ENCODE peak calls at places on chromosomes 7 and 10, in seven cellular contexts. R is H1, M is GM12878, W is HepG2, G is HCT116, L is SK-N-SH, B is T47D. O is an unnamed sample.
A peak's percentile ranks its signal among the peaks of the same experiment; 100 is the strongest.

GRCh38 chr10:132186488-132187413 is at the start of gene DPYSL4:
- DNase-seq in R (no peak), M (no peak), W (no peak), G (no peak), L (peak; percentile 99), B (peak; percentile 15), O (peak; percentile 90)

GRCh38 chr7:98728555-98728954 is 111.5 kb downstream of the NPTX2 start:
- DNase-seq in R (no peak), M (no peak), W (no peak), G (no peak), L (no peak), B (no peak), O (no peak)

GRCh38 chr7:94654764-94655561 is 970 bp downstream of the SGCE start:
- DNase-seq in R (no peak), M (no peak), W (no peak), G (no peak), L (peak; percentile 70), B (peak; percentile 17), O (no peak)

GRCh38 chr10:103231047-103231551 is 14.6 kb upstream of the RPEL1 start:
- DNase-seq in R (peak; percentile 85), M (no peak), W (peak; percentile 95), G (peak; percentile 49), L (no peak), B (peak; percentile 79), O (no peak)

GRCh38 chr7:108157606-108158330 is 27.6 kb upstream of the LAMB4 start:
- DNase-seq in R (no peak), M (no peak), W (no peak), G (no peak), L (no peak), B (no peak), O (no peak)

GRCh38 chr10:115092555-115093285 is 445 bp upstream of the ATRNL1 start:
- DNase-seq in R (no peak), M (no peak), W (no peak), G (no peak), L (peak; percentile 92), B (peak; percentile 13), O (no peak)

GRCh38 chr7:111730476-111731300 is 168.4 kb upstream of the IMMP2L start:
- DNase-seq in R (no peak), M (no peak), W (peak; percentile 24), G (peak; percentile 39), L (peak; percentile 71), B (peak; percentile 45), O (peak; percentile 86)

GRCh38 chr7:150781016-150781415 is 19.1 kb downstream of the TMEM176B start:
- DNase-seq in R (no peak), M (no peak), W (no peak), G (no peak), L (no peak), B (no peak), O (no peak)

GRCh38 chr7:29377718-29378117 is 183.1 kb downstream of the CHN2 start:
- DNase-seq in R (no peak), M (no peak), W (no peak), G (no peak), L (no peak), B (peak; percentile 90), O (no peak)

GRCh38 chr7:138538518-138538917 is 78.5 kb downstream of the TRIM24 start:
- DNase-seq in R (no peak), M (no peak), W (no peak), G (no peak), L (no peak), B (no peak), O (no peak)

GRCh38 chr10:33559105-33559504 is 224.6 kb upstream of the NRP1 start:
- DNase-seq in R (no peak), M (no peak), W (no peak), G (no peak), L (peak; percentile 14), B (no peak), O (no peak)

GRCh38 chr10:114310346-114310745 is 71.3 kb downstream of the VWA2 start:
- DNase-seq in R (no peak), M (no peak), W (no peak), G (no peak), L (peak; percentile 58), B (no peak), O (no peak)

GRCh38 chr10:110056822-110057221 is 49.0 kb downstream of the ADD3 start:
- DNase-seq in R (no peak), M (no peak), W (no peak), G (no peak), L (no peak), B (no peak), O (no peak)

GRCh38 chr7:123538189-123538714 is 3.9 kb upstream of the IQUB start:
- DNase-seq in R (no peak), M (no peak), W (no peak), G (peak; percentile 60), L (no peak), B (no peak), O (peak; percentile 56)

GRCh38 chr7:150620617-150621371 is 11.4 kb downstream of the GIMAP6 start:
- DNase-seq in R (no peak), M (no peak), W (no peak), G (no peak), L (no peak), B (no peak), O (no peak)

GRCh38 chr7:142647749-142648148 is 101.5 kb upstream of the PRSS1 start:
- DNase-seq in R (no peak), M (no peak), W (no peak), G (no peak), L (no peak), B (no peak), O (no peak)

GRCh38 chr7:155914341-155914740 is 102.1 kb upstream of the SHH start:
- DNase-seq in R (no peak), M (no peak), W (no peak), G (no peak), L (no peak), B (no peak), O (no peak)

GRCh38 chr10:554182-554848 is 135.2 kb downstream of the DIP2C start:
- DNase-seq in R (no peak), M (no peak), W (no peak), G (no peak), L (no peak), B (no peak), O (no peak)

GRCh38 chr7:127895814-127896280 is 135.4 kb downstream of the LRRC4 start:
- DNase-seq in R (no peak), M (no peak), W (no peak), G (no peak), L (no peak), B (no peak), O (peak; percentile 56)

GRCh38 chr10:66538352-66538751 is 387.5 kb upstream of the LRRTM3 start:
- DNase-seq in R (no peak), M (no peak), W (no peak), G (no peak), L (no peak), B (no peak), O (no peak)

GRCh38 chr7:113140956-113141355 is 22.6 kb upstream of the SMIM30 start:
- DNase-seq in R (no peak), M (no peak), W (no peak), G (no peak), L (no peak), B (no peak), O (no peak)

GRCh38 chr7:113134025-113134424 is 15.7 kb upstream of the SMIM30 start:
- DNase-seq in R (no peak), M (no peak), W (no peak), G (no peak), L (no peak), B (no peak), O (no peak)

GRCh38 chr7:113142385-113143119 is 24.2 kb upstream of the SMIM30 start:
- DNase-seq in R (no peak), M (peak; percentile 20), W (no peak), G (no peak), L (no peak), B (no peak), O (no peak)

GRCh38 chr7:113131367-113131766 is 13.0 kb upstream of the SMIM30 start:
- DNase-seq in R (no peak), M (no peak), W (no peak), G (no peak), L (no peak), B (no peak), O (no peak)

GRCh38 chr7:113137241-113137640 is 18.9 kb upstream of the SMIM30 start:
- DNase-seq in R (no peak), M (no peak), W (no peak), G (no peak), L (no peak), B (no peak), O (no peak)
- TF ChIP-seq JUND in R (no peak), M (no peak), W (no peak), G (no peak), L (no peak), B (no peak), O (no peak)

DNA sequence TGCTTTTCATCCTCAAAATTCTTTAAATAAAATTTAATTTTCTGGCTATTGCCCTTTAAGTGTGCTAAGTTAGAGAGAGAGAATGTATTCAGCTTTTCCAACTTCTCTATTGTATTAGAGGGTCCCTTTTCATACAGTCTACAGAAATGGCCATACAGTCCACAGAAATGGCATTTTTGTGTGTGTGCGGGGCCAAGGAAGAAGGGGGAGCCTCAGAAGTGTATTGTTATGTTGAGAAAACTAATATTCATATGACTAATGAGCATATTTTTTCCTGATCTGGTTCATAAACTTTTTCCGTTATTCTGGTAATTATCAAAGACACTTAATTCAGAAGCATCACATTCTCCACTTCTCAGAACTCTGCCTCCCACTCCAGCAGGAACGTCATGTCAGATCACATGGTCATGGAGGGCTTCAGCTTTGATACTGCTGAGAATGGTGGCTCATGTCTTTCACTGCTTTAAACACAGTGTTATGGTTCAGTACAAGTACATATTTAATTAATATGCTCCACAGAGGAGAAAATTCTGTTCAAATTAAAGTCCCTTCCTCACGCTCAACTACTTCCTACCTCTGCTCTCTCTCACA is 37.1 kb downstream of the ELMO1 start:
- DNase-seq in R (no peak), M (no peak), W (no peak), G (no peak), L (no peak), B (no peak), O (no peak)
- TF ChIP-seq JUND in R (no peak), M (no peak), W (no peak), G (no peak), L (no peak), B (no peak), O (no peak)

GRCh38 chr10:83952273-83952672 is 187.0 kb upstream of the GHITM start:
- DNase-seq in R (no peak), M (no peak), W (no peak), G (no peak), L (no peak), B (no peak), O (no peak)
- TF ChIP-seq JUND in R (no peak), M (no peak), W (no peak), G (no peak), L (no peak), B (no peak), O (no peak)

GRCh38 chr10:126663880-126664279 is 6.6 kb downstream of the C10orf90 start:
- DNase-seq in R (no peak), M (no peak), W (no peak), G (no peak), L (no peak), B (no peak), O (no peak)
- TF ChIP-seq JUND in R (no peak), M (no peak), W (no peak), G (no peak), L (no peak), B (no peak), O (no peak)

O was measured in K562.